ENCODE peak calls at places on chromosomes 11 and 22, in four cellular contexts. C, N, Z and S are unnamed samples.

GRCh38 chr11:36258730-36259360 is 30.4 kb downstream of the COMMD9 start:
- DNase-seq in C (peak), N (peak), Z (peak), S (peak)

GRCh38 chr11:34335331-34335730 is 22.5 kb downstream of the ABTB2 start:
- DNase-seq in C (no peak), Z (no peak), N (no peak), S (no peak)

GRCh38 chr11:61362542-61362875 is 335 bp downstream of the TMEM138 start:
- DNase-seq in Z (peak), C (peak), N (no peak), S (peak)

GRCh38 chr11:125069796-125070195 is 6.7 kb downstream of the SLC37A2 start:
- DNase-seq in N (no peak), Z (no peak), C (no peak), S (no peak)

GRCh38 chr11:76791861-76792260 is 8.7 kb downstream of the TSKU start:
- DNase-seq in N (no peak), Z (no peak), C (peak), S (no peak)

GRCh38 chr11:110764485-110764884 is 52.2 kb upstream of the ARHGAP20 start:
- DNase-seq in N (no peak), C (no peak), Z (no peak), S (no peak)

GRCh38 chr11:102497061-102497460 is 33.5 kb downstream of the MMP7 start:
- DNase-seq in Z (no peak), N (no peak), C (no peak), S (no peak)

GRCh38 chr22:27801197-27801615 is 350 bp downstream of the MN1 start:
- DNase-seq in N (no peak), C (no peak), Z (peak), S (no peak)

GRCh38 chr11:29629281-29629680 is 387.5 kb downstream of the KCNA4 start:
- DNase-seq in Z (no peak), N (no peak), C (peak), S (no peak)

GRCh38 chr22:42884616-42885375 is 27.7 kb upstream of the ARFGAP3 start:
- DNase-seq in C (no peak), N (no peak), Z (no peak), S (no peak)

GRCh38 chr11:108726077-108726800 is 61.4 kb downstream of the DDX10 start:
- DNase-seq in N (no peak), C (no peak), Z (no peak), S (no peak)

GRCh38 chr11:1368216-1368615 is 21.5 kb upstream of the BRSK2 start:
- DNase-seq in Z (no peak), N (no peak), C (no peak), S (no peak)

GRCh38 chr11:36372101-36372767 is 76.1 kb downstream of the PRR5L start:
- DNase-seq in Z (no peak), N (no peak), C (peak), S (no peak)

GRCh38 chr11:83219095-83219494 is 25.6 kb downstream of the ANKRD42 start:
- DNase-seq in N (no peak), Z (peak), C (no peak), S (no peak)

GRCh38 chr11:16817321-16817720 is 78.9 kb downstream of the C11orf58 start:
- DNase-seq in N (no peak), Z (no peak), C (no peak), S (no peak)

GRCh38 chr11:86101941-86102407 is 33.1 kb upstream of the PICALM start:
- DNase-seq in Z (no peak), C (no peak), N (no peak), S (no peak)

GRCh38 chr22:36413022-36413770 is 25.4 kb upstream of the MYH9 start:
- DNase-seq in C (no peak), Z (no peak), N (no peak), S (no peak)

GRCh38 chr22:27185099-27185709 is 527.8 kb downstream of the MIAT start:
- DNase-seq in Z (no peak), N (no peak), C (no peak), S (no peak)

GRCh38 chr22:19450363-19451175 is 3.1 kb upstream of the C22orf39 start:
- DNase-seq in C (no peak), Z (no peak), N (no peak), S (no peak)

GRCh38 chr11:27618591-27618990 is 81.7 kb downstream of the BDNF start:
- DNase-seq in N (no peak), Z (no peak), C (no peak), S (no peak)